ENCODE peak calls at places on chromosomes 11 and 22, in ten cellular contexts. R, H, L, U, J, C, T, P, Z and W are unnamed samples.
A peak's percentile ranks its signal among the peaks of the same experiment; 100 is the strongest.

GRCh38 chr11:65559951-65560537 is 1.9 kb upstream of the LTBP3 start:
- DNase-seq in T (no peak), U (peak; percentile 74), C (no peak), Z (peak; percentile 49), R (peak; percentile 14), L (peak; percentile 8), P (peak; percentile 89), J (no peak), H (no peak), W (peak; percentile 54)

GRCh38 chr11:134393638-134394037 is 18.4 kb downstream of the B3GAT1 start:
- DNase-seq in H (peak; percentile 44), U (no peak), J (no peak), L (peak; percentile 29), R (peak; percentile 77), P (peak; percentile 2), Z (no peak), T (no peak), C (no peak), W (no peak)

GRCh38 chr11:61917357-61918109 is at the start of gene RAB3IL1:
- DNase-seq in R (peak; percentile 22), C (no peak), L (peak; percentile 36), T (no peak), P (no peak), H (peak; percentile 85), Z (peak; percentile 11), U (peak; percentile 52), J (no peak), W (no peak)

GRCh38 chr11:69818243-69819108 is 740 bp downstream of the FGF3 start:
- DNase-seq in R (peak; percentile 8), L (no peak), P (no peak), J (no peak), Z (no peak), U (no peak), C (no peak), H (peak; percentile 53), T (no peak), W (no peak)

GRCh38 chr11:71164621-71165020 is 87.8 kb downstream of the SHANK2 start:
- DNase-seq in C (no peak), R (no peak), L (no peak), P (no peak), J (no peak), T (no peak), H (no peak), Z (no peak), U (no peak), W (no peak)

GRCh38 chr11:86978756-86979608 is 23.8 kb upstream of the FZD4 start:
- DNase-seq in T (no peak), H (no peak), Z (peak; percentile 61), J (peak; percentile 35), L (no peak), U (peak; percentile 45), C (peak; percentile 22), R (peak; percentile 22), P (peak; percentile 21), W (peak; percentile 68)

GRCh38 chr11:117928818-117929567 is at the start of gene TMPRSS13:
- DNase-seq in J (no peak), Z (no peak), H (no peak), L (no peak), C (no peak), T (no peak), R (no peak), U (no peak), P (no peak), W (no peak)

GRCh38 chr11:13316528-13316961 is 39.0 kb downstream of the BMAL1 start:
- DNase-seq in H (no peak), C (no peak), P (no peak), J (no peak), T (no peak), Z (peak; percentile 58), L (no peak), U (peak; percentile 30), R (no peak), W (peak; percentile 24)

GRCh38 chr22:23762866-23763578 is at the start of gene C22orf15:
- DNase-seq in U (no peak), J (no peak), C (peak; percentile 23), H (peak; percentile 54), Z (peak; percentile 40), R (no peak), P (no peak), L (no peak), T (no peak), W (peak; percentile 45)

GRCh38 chr11:47251751-47252150 is 3.1 kb upstream of the ACP2 start:
- DNase-seq in L (no peak), P (no peak), U (no peak), C (no peak), T (no peak), Z (no peak), H (no peak), R (no peak), J (no peak), W (no peak)

GRCh38 chr22:48881326-48881980 is 946.2 kb downstream of the BRD1 start:
- DNase-seq in Z (no peak), R (no peak), J (no peak), T (no peak), P (no peak), U (no peak), C (no peak), H (no peak), L (no peak), W (no peak)

GRCh38 chr11:13009921-13010736 is 1.0 kb downstream of the RASSF10 start:
- DNase-seq in J (no peak), L (no peak), T (no peak), R (peak; percentile 48), P (no peak), C (no peak), U (no peak), Z (peak; percentile 28), H (peak; percentile 56), W (peak; percentile 17)

GRCh38 chr22:34917239-34917638 is 148.7 kb upstream of the ISX start:
- DNase-seq in L (no peak), J (no peak), P (no peak), T (no peak), U (no peak), C (no peak), H (no peak), R (no peak), Z (no peak), W (no peak)

GRCh38 chr11:121703166-121703565 is 250.4 kb upstream of the SORL1-AS1 start:
- DNase-seq in T (no peak), P (no peak), R (no peak), L (no peak), Z (no peak), C (no peak), H (no peak), J (no peak), U (no peak), W (no peak)

GRCh38 chr22:20431520-20432237 is 5.9 kb downstream of the SCARF2 start:
- DNase-seq in H (no peak), T (no peak), R (no peak), L (no peak), P (no peak), Z (no peak), U (no peak), J (no peak), C (no peak), W (no peak)

GRCh38 chr11:63614136-63614664 is at the start of gene PLAAT3:
- DNase-seq in R (peak; percentile 32), P (peak; percentile 36), T (peak; percentile 11), H (peak; percentile 58), Z (peak; percentile 45), J (peak; percentile 22), C (peak; percentile 17), L (peak; percentile 64), U (peak; percentile 41), W (peak; percentile 81)

GRCh38 chr11:64094463-64095223 is 58.9 kb downstream of the FLRT1 start:
- DNase-seq in U (peak; percentile 93), R (no peak), L (no peak), T (no peak), P (peak; percentile 76), J (no peak), C (no peak), H (no peak), Z (peak; percentile 82), W (peak; percentile 5)